ENCODE peak calls at places on chromosome 20, in nine cellular contexts. One of them, this sample, is unnamed.

GRCh38 chr20:32792316-32792715 is 27.4 kb upstream of the MAPRE1 start:
- DNase-seq in esophagus squamous epithelium: no peak
- DNase-seq in IMR-90: peak; percentile 23
- DNase-seq in heart left ventricle: no peak
- DNase-seq in ovary: no peak
- DNase-seq in tibial nerve: no peak
- DNase-seq in HCT116: no peak
- DNase-seq in right lobe of liver: no peak
- DNase-seq in Peyer's patch: peak; percentile 25
- DNase-seq in this sample: peak; percentile 17

GRCh38 chr20:23244916-23245552 is 105.6 kb upstream of the NXT1 start:
- DNase-seq in esophagus squamous epithelium: no peak
- DNase-seq in IMR-90: no peak
- DNase-seq in heart left ventricle: peak; percentile 13
- DNase-seq in ovary: no peak
- DNase-seq in tibial nerve: no peak
- DNase-seq in HCT116: no peak
- DNase-seq in right lobe of liver: no peak
- DNase-seq in Peyer's patch: no peak
- DNase-seq in this sample: no peak

GRCh38 chr20:61125076-61125475 is 127.0 kb upstream of the CDH4 start:
- DNase-seq in esophagus squamous epithelium: no peak
- DNase-seq in IMR-90: no peak
- DNase-seq in heart left ventricle: no peak
- DNase-seq in ovary: no peak
- DNase-seq in tibial nerve: no peak
- DNase-seq in HCT116: no peak
- DNase-seq in right lobe of liver: no peak
- DNase-seq in Peyer's patch: no peak
- DNase-seq in this sample: no peak

GRCh38 chr20:53224851-53225250 is 252.7 kb downstream of the TSHZ2 start:
- DNase-seq in esophagus squamous epithelium: no peak
- DNase-seq in IMR-90: peak; percentile 18
- DNase-seq in heart left ventricle: no peak
- DNase-seq in ovary: no peak
- DNase-seq in tibial nerve: no peak
- DNase-seq in HCT116: no peak
- DNase-seq in right lobe of liver: no peak
- DNase-seq in Peyer's patch: no peak
- DNase-seq in this sample: no peak

GRCh38 chr20:45987108-45987780 is 15.2 kb upstream of the ZNF335 start:
- DNase-seq in esophagus squamous epithelium: no peak
- DNase-seq in IMR-90: peak; percentile 45
- DNase-seq in heart left ventricle: peak; percentile 59
- DNase-seq in ovary: peak; percentile 64
- DNase-seq in tibial nerve: peak; percentile 39
- DNase-seq in HCT116: peak; percentile 61
- DNase-seq in right lobe of liver: peak; percentile 84
- DNase-seq in Peyer's patch: peak; percentile 78
- DNase-seq in this sample: peak; percentile 74

GRCh38 chr20:35192071-35192872 is 20.4 kb downstream of the PROCR start:
- DNase-seq in esophagus squamous epithelium: no peak
- DNase-seq in IMR-90: peak; percentile 41
- DNase-seq in heart left ventricle: no peak
- DNase-seq in ovary: peak; percentile 62
- DNase-seq in tibial nerve: no peak
- DNase-seq in HCT116: no peak
- DNase-seq in right lobe of liver: peak; percentile 44
- DNase-seq in Peyer's patch: no peak
- DNase-seq in this sample: peak; percentile 22

GRCh38 chr20:60535211-60535610 is 577.0 kb downstream of the CDH26 start:
- DNase-seq in esophagus squamous epithelium: no peak
- DNase-seq in IMR-90: no peak
- DNase-seq in heart left ventricle: no peak
- DNase-seq in ovary: no peak
- DNase-seq in tibial nerve: no peak
- DNase-seq in HCT116: no peak
- DNase-seq in right lobe of liver: no peak
- DNase-seq in Peyer's patch: no peak
- DNase-seq in this sample: no peak

GRCh38 chr20:44720617-44720993 is 5.4 kb downstream of the CCN5 start:
- DNase-seq in esophagus squamous epithelium: no peak
- DNase-seq in IMR-90: peak; percentile 25
- DNase-seq in heart left ventricle: no peak
- DNase-seq in ovary: no peak
- DNase-seq in tibial nerve: no peak
- DNase-seq in HCT116: peak; percentile 48
- DNase-seq in right lobe of liver: no peak
- DNase-seq in Peyer's patch: no peak
- DNase-seq in this sample: no peak

GRCh38 chr20:57656821-57657536 is 36.8 kb upstream of the ZBP1 start:
- DNase-seq in esophagus squamous epithelium: no peak
- DNase-seq in IMR-90: no peak
- DNase-seq in heart left ventricle: peak; percentile 13
- DNase-seq in ovary: no peak
- DNase-seq in tibial nerve: no peak
- DNase-seq in HCT116: no peak
- DNase-seq in right lobe of liver: peak; percentile 17
- DNase-seq in Peyer's patch: peak; percentile 15
- DNase-seq in this sample: peak; percentile 6

GRCh38 chr20:17499041-17499440 is 32.1 kb downstream of the BFSP1 start:
- DNase-seq in esophagus squamous epithelium: no peak
- DNase-seq in IMR-90: peak; percentile 59
- DNase-seq in heart left ventricle: no peak
- DNase-seq in ovary: no peak
- DNase-seq in tibial nerve: no peak
- DNase-seq in HCT116: no peak
- DNase-seq in right lobe of liver: no peak
- DNase-seq in Peyer's patch: no peak
- DNase-seq in this sample: no peak

GRCh38 chr20:48983423-48984400 is 62.2 kb downstream of the ARFGEF2 start:
- DNase-seq in esophagus squamous epithelium: no peak
- DNase-seq in IMR-90: peak; percentile 91
- DNase-seq in heart left ventricle: peak; percentile 46
- DNase-seq in ovary: no peak
- DNase-seq in tibial nerve: no peak
- DNase-seq in HCT116: no peak
- DNase-seq in right lobe of liver: no peak
- DNase-seq in Peyer's patch: no peak
- DNase-seq in this sample: peak; percentile 74

GRCh38 chr20:33685328-33686007 is 717 bp downstream of the E2F1 start:
- DNase-seq in esophagus squamous epithelium: no peak
- DNase-seq in IMR-90: no peak
- DNase-seq in heart left ventricle: no peak
- DNase-seq in ovary: no peak
- DNase-seq in tibial nerve: no peak
- DNase-seq in HCT116: no peak
- DNase-seq in right lobe of liver: no peak
- DNase-seq in Peyer's patch: peak; percentile 63
- DNase-seq in this sample: no peak

GRCh38 chr20:39623584-39624234 is 661.6 kb downstream of the DHX35 start:
- DNase-seq in esophagus squamous epithelium: no peak
- DNase-seq in IMR-90: no peak
- DNase-seq in heart left ventricle: no peak
- DNase-seq in ovary: no peak
- DNase-seq in tibial nerve: no peak
- DNase-seq in HCT116: no peak
- DNase-seq in right lobe of liver: no peak
- DNase-seq in Peyer's patch: no peak
- DNase-seq in this sample: no peak

GRCh38 chr20:52012093-52012492 is 179.5 kb downstream of the ZFP64 start:
- DNase-seq in esophagus squamous epithelium: no peak
- DNase-seq in IMR-90: no peak
- DNase-seq in heart left ventricle: no peak
- DNase-seq in ovary: no peak
- DNase-seq in tibial nerve: no peak
- DNase-seq in HCT116: no peak
- DNase-seq in right lobe of liver: no peak
- DNase-seq in Peyer's patch: no peak
- DNase-seq in this sample: no peak

DNA sequence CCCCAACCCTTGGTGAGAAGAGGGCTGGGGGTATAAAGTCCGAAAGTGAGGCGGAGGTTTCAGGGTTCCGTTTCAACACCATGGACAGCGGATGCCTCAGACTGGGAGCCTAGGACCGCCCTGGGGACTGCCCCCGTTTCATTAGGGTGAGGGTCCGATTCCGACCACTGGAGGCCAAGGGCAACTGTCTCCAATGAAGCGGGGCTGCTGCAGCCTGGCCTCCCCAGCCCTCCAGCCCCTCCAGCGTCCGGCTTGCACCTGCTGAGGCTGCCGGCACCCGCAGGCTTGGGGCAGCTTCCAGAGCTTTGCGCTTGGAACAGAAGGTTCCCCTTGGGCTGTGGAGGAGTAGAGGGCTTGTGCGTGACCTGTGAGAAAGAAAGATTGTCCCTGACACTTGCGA is 39.9 kb downstream of the YTHDF1 start:
- DNase-seq in esophagus squamous epithelium: no peak
- DNase-seq in IMR-90: no peak
- DNase-seq in heart left ventricle: no peak
- DNase-seq in ovary: no peak
- DNase-seq in tibial nerve: no peak
- DNase-seq in HCT116: no peak
- DNase-seq in right lobe of liver: no peak
- DNase-seq in Peyer's patch: no peak
- DNase-seq in this sample: no peak
- H3K4me3 ChIP-seq in esophagus squamous epithelium: no peak overlapping the region
- H3K4me3 ChIP-seq in IMR-90: no peak overlapping the region
- H3K4me3 ChIP-seq in heart left ventricle: no peak overlapping the region
- H3K4me3 ChIP-seq in ovary: no peak overlapping the region
- H3K4me3 ChIP-seq in tibial nerve: no peak overlapping the region
- H3K4me3 ChIP-seq in HCT116: no peak overlapping the region
- H3K4me3 ChIP-seq in right lobe of liver: no peak overlapping the region
- H3K4me3 ChIP-seq in Peyer's patch: no peak overlapping the region
- H3K4me3 ChIP-seq in this sample: no peak overlapping the region

GRCh38 chr20:25308671-25309394 is 60.9 kb downstream of the PYGB start:
- DNase-seq in esophagus squamous epithelium: no peak
- DNase-seq in IMR-90: peak; percentile 82
- DNase-seq in heart left ventricle: no peak
- DNase-seq in ovary: no peak
- DNase-seq in tibial nerve: no peak
- DNase-seq in HCT116: peak; percentile 28
- DNase-seq in right lobe of liver: peak; percentile 32
- DNase-seq in Peyer's patch: no peak
- DNase-seq in this sample: no peak

GRCh38 chr20:25308083-25308491 is 60.2 kb downstream of the PYGB start:
- DNase-seq in esophagus squamous epithelium: no peak
- DNase-seq in IMR-90: no peak
- DNase-seq in heart left ventricle: no peak
- DNase-seq in ovary: no peak
- DNase-seq in tibial nerve: no peak
- DNase-seq in HCT116: no peak
- DNase-seq in right lobe of liver: peak; percentile 24
- DNase-seq in Peyer's patch: no peak
- DNase-seq in this sample: no peak

GRCh38 chr20:25309395-25310267 is 61.7 kb downstream of the PYGB start:
- DNase-seq in esophagus squamous epithelium: no peak
- DNase-seq in IMR-90: peak; percentile 80
- DNase-seq in heart left ventricle: no peak
- DNase-seq in ovary: no peak
- DNase-seq in tibial nerve: peak; percentile 46
- DNase-seq in HCT116: peak; percentile 65
- DNase-seq in right lobe of liver: peak; percentile 66
- DNase-seq in Peyer's patch: no peak
- DNase-seq in this sample: peak; percentile 9

GRCh38 chr20:25310921-25311728 is 63.2 kb downstream of the PYGB start:
- DNase-seq in esophagus squamous epithelium: no peak
- DNase-seq in IMR-90: peak; percentile 95
- DNase-seq in heart left ventricle: peak; percentile 46
- DNase-seq in ovary: no peak
- DNase-seq in tibial nerve: peak; percentile 5
- DNase-seq in HCT116: no peak
- DNase-seq in right lobe of liver: peak; percentile 32
- DNase-seq in Peyer's patch: no peak
- DNase-seq in this sample: peak; percentile 8

GRCh38 chr20:25310268-25310920 is 62.5 kb downstream of the PYGB start:
- DNase-seq in esophagus squamous epithelium: peak; percentile 37
- DNase-seq in IMR-90: peak; percentile 96
- DNase-seq in heart left ventricle: peak; percentile 48
- DNase-seq in ovary: peak; percentile 46
- DNase-seq in tibial nerve: peak; percentile 41
- DNase-seq in HCT116: peak; percentile 73
- DNase-seq in right lobe of liver: peak; percentile 79
- DNase-seq in Peyer's patch: no peak
- DNase-seq in this sample: peak; percentile 32
- TF ChIP-seq POLR2A in esophagus squamous epithelium: no peak
- TF ChIP-seq POLR2A in IMR-90: peak; percentile 76
- TF ChIP-seq POLR2A in heart left ventricle: no peak
- TF ChIP-seq POLR2A in ovary: no peak
- TF ChIP-seq POLR2A in tibial nerve: no peak
- TF ChIP-seq POLR2A in HCT116: no peak
- TF ChIP-seq POLR2A in right lobe of liver: no peak
- TF ChIP-seq POLR2A in Peyer's patch: peak; percentile 50
- TF ChIP-seq POLR2A in this sample: peak; percentile 12

GRCh38 chr20:50872562-50873288 is 58.5 kb downstream of the ADNP start:
- DNase-seq in esophagus squamous epithelium: no peak
- DNase-seq in IMR-90: no peak
- DNase-seq in heart left ventricle: no peak
- DNase-seq in ovary: no peak
- DNase-seq in tibial nerve: no peak
- DNase-seq in HCT116: no peak
- DNase-seq in right lobe of liver: no peak
- DNase-seq in Peyer's patch: peak; percentile 20
- DNase-seq in this sample: no peak

GRCh38 chr20:50868509-50869495 is 62.4 kb downstream of the ADNP start:
- DNase-seq in esophagus squamous epithelium: no peak
- DNase-seq in IMR-90: peak; percentile 79
- DNase-seq in heart left ventricle: no peak
- DNase-seq in ovary: no peak
- DNase-seq in tibial nerve: no peak
- DNase-seq in HCT116: no peak
- DNase-seq in right lobe of liver: no peak
- DNase-seq in Peyer's patch: no peak
- DNase-seq in this sample: peak; percentile 33

GRCh38 chr20:50873518-50873959 is 57.7 kb downstream of the ADNP start:
- DNase-seq in esophagus squamous epithelium: no peak
- DNase-seq in IMR-90: no peak
- DNase-seq in heart left ventricle: no peak
- DNase-seq in ovary: no peak
- DNase-seq in tibial nerve: no peak
- DNase-seq in HCT116: no peak
- DNase-seq in right lobe of liver: no peak
- DNase-seq in Peyer's patch: no peak
- DNase-seq in this sample: no peak

GRCh38 chr20:50867805-50868204 is 63.4 kb downstream of the ADNP start:
- DNase-seq in esophagus squamous epithelium: no peak
- DNase-seq in IMR-90: no peak
- DNase-seq in heart left ventricle: no peak
- DNase-seq in ovary: no peak
- DNase-seq in tibial nerve: no peak
- DNase-seq in HCT116: no peak
- DNase-seq in right lobe of liver: no peak
- DNase-seq in Peyer's patch: no peak
- DNase-seq in this sample: no peak

GRCh38 chr20:50870572-50871161 is 60.6 kb downstream of the ADNP start:
- DNase-seq in esophagus squamous epithelium: no peak
- DNase-seq in IMR-90: peak; percentile 52
- DNase-seq in heart left ventricle: no peak
- DNase-seq in ovary: peak; percentile 22
- DNase-seq in tibial nerve: no peak
- DNase-seq in HCT116: no peak
- DNase-seq in right lobe of liver: no peak
- DNase-seq in Peyer's patch: no peak
- DNase-seq in this sample: no peak
- H3K27ac ChIP-seq in esophagus squamous epithelium: no peak overlapping the region
- H3K27ac ChIP-seq in IMR-90: peak overlapping the region; percentile 7
- H3K27ac ChIP-seq in heart left ventricle: no peak overlapping the region
- H3K27ac ChIP-seq in ovary: no peak overlapping the region
- H3K27ac ChIP-seq in tibial nerve: no peak overlapping the region
- H3K27ac ChIP-seq in HCT116: no peak overlapping the region
- H3K27ac ChIP-seq in right lobe of liver: no peak overlapping the region
- H3K27ac ChIP-seq in Peyer's patch: no peak overlapping the region
- H3K27ac ChIP-seq in this sample: no peak overlapping the region

GRCh38 chr20:137668-138131 is 4.7 kb upstream of the DEFB126 start:
- DNase-seq in esophagus squamous epithelium: no peak
- DNase-seq in IMR-90: no peak
- DNase-seq in heart left ventricle: no peak
- DNase-seq in ovary: no peak
- DNase-seq in tibial nerve: no peak
- DNase-seq in HCT116: peak; percentile 15
- DNase-seq in right lobe of liver: no peak
- DNase-seq in Peyer's patch: no peak
- DNase-seq in this sample: no peak
- H3K4me3 ChIP-seq in esophagus squamous epithelium: no peak overlapping the region
- H3K4me3 ChIP-seq in IMR-90: no peak overlapping the region
- H3K4me3 ChIP-seq in heart left ventricle: no peak overlapping the region
- H3K4me3 ChIP-seq in ovary: no peak overlapping the region
- H3K4me3 ChIP-seq in tibial nerve: no peak overlapping the region
- H3K4me3 ChIP-seq in HCT116: no peak overlapping the region
- H3K4me3 ChIP-seq in right lobe of liver: no peak overlapping the region
- H3K4me3 ChIP-seq in Peyer's patch: no peak overlapping the region
- H3K4me3 ChIP-seq in this sample: no peak overlapping the region